ENCODE peak calls at places on chromosomes 6 and 20, in six cellular contexts. N is retina, Q is GOT3, M is cerebellar cortex, B is EL, O is A549. R is an unnamed sample.

GRCh38 chr20:13041574-13042457 is 33.0 kb downstream of the SPTLC3 start:
- DNase-seq in N (peak; percentile 22), O (no peak), Q (no peak), B (no peak), M (no peak), R (no peak)

GRCh38 chr6:47135772-47136171 is 93.6 kb upstream of the ADGRF1 start:
- DNase-seq in M (no peak), Q (no peak), O (peak; percentile 91), N (no peak), B (peak; percentile 89), R (peak; percentile 41)

GRCh38 chr6:53928641-53929339 is 134.0 kb downstream of the LRRC1 start:
- DNase-seq in M (no peak), N (no peak), Q (no peak), O (no peak), B (peak; percentile 52), R (no peak)

GRCh38 chr6:35511183-35511941 is 1.3 kb downstream of the TULP1 start:
- DNase-seq in O (no peak), M (no peak), Q (no peak), N (no peak), B (no peak), R (no peak)

GRCh38 chr6:37262446-37263026 is 4.6 kb upstream of the TMEM217 start:
- DNase-seq in Q (no peak), N (no peak), M (no peak), O (no peak), B (no peak), R (no peak)

GRCh38 chr6:56491606-56492328 is 150.9 kb downstream of the DST start:
- DNase-seq in Q (no peak), O (no peak), N (no peak), M (no peak), B (peak; percentile 64), R (no peak)

GRCh38 chr6:138231399-138231886 is 13.2 kb upstream of the PBOV1 start:
- DNase-seq in O (no peak), N (no peak), B (no peak), M (peak; percentile 50), Q (no peak), R (peak; percentile 30)

GRCh38 chr20:50401587-50402343 is 108.4 kb upstream of the PTPN1 start:
- DNase-seq in O (no peak), Q (no peak), B (no peak), N (no peak), M (no peak), R (no peak)

GRCh38 chr6:16803294-16804006 is 42.2 kb upstream of the ATXN1 start:
- DNase-seq in M (peak; percentile 96), B (no peak), O (no peak), N (peak; percentile 95), Q (no peak), R (no peak)

GRCh38 chr6:162029873-162030576 is 697.5 kb downstream of the PRKN start:
- DNase-seq in Q (no peak), O (no peak), B (no peak), M (no peak), N (no peak), R (no peak)

GRCh38 chr6:110529355-110529754 is 52.9 kb upstream of the SLC22A16 start:
- DNase-seq in Q (no peak), M (no peak), N (no peak), O (no peak), B (peak; percentile 78), R (no peak)

GRCh38 chr20:39358052-39358451 is 395.9 kb downstream of the DHX35 start:
- DNase-seq in Q (no peak), M (no peak), N (no peak), B (no peak), O (no peak), R (no peak)

GRCh38 chr6:127516676-127517273 is 2.4 kb downstream of the MTCL3 start:
- DNase-seq in M (peak; percentile 91), Q (no peak), N (peak; percentile 91), O (peak; percentile 55), B (peak; percentile 72), R (peak; percentile 41)

GRCh38 chr6:48068326-48069191 is 42.4 kb downstream of the PTCHD4 start:
- DNase-seq in Q (no peak), B (no peak), N (peak; percentile 81), M (no peak), O (no peak), R (peak; percentile 13)

GRCh38 chr20:37233471-37234253 is 28.0 kb downstream of the GHRH start:
- DNase-seq in O (no peak), Q (no peak), M (no peak), B (no peak), N (no peak), R (no peak)

GRCh38 chr6:147651249-147652063 is 143.0 kb downstream of the SAMD5 start:
- DNase-seq in O (peak; percentile 8), N (no peak), Q (no peak), M (peak; percentile 9), B (peak; percentile 26), R (no peak)

GRCh38 chr20:25389381-25389857 is 1.2 kb downstream of the ABHD12 start:
- DNase-seq in N (no peak), B (peak; percentile 65), O (peak; percentile 42), M (peak; percentile 49), Q (no peak), R (no peak)

GRCh38 chr6:143059616-143060353 is 904 bp upstream of the AIG1 start:
- DNase-seq in Q (no peak), B (peak; percentile 51), N (no peak), O (peak; percentile 26), M (peak; percentile 40), R (peak; percentile 47)

GRCh38 chr6:14727494-14728395 is 518.1 kb upstream of the JARID2 start:
- DNase-seq in N (no peak), O (no peak), Q (no peak), B (no peak), M (no peak), R (no peak)

GRCh38 chr6:144379356-144379755 is 94.2 kb downstream of the UTRN start:
- DNase-seq in O (no peak), B (peak; percentile 64), Q (no peak), N (no peak), M (no peak), R (no peak)